ENCODE peak calls at places on chromosomes 5 and 9, in eight cellular contexts. V is GM23338; A is H1; N is A549; D is aorta; M is small intestine; W is CD8-positive, alpha-beta T cell; S is RWPE1. P is an unnamed sample.

GRCh38 chr5:174371600-174372094 is 326.1 kb downstream of the NSG2 start:
- DNase-seq in V (no peak), A (no peak), N (peak; percentile 28), D (no peak), M (no peak), W (no peak), S (no peak), P (no peak)

GRCh38 chr5:79074641-79075040 is 5.1 kb downstream of the BHMT2 start:
- DNase-seq in V (no peak), A (no peak), N (peak; percentile 6), D (no peak), M (no peak), W (no peak), S (peak; percentile 59), P (no peak)

GRCh38 chr9:708182-708555 is 133.3 kb upstream of the DMRT1 start:
- DNase-seq in V (no peak), A (no peak), N (no peak), D (no peak), M (no peak), W (no peak), S (no peak), P (no peak)

GRCh38 chr9:79974806-79975422 is 403.1 kb downstream of the TLE4 start:
- DNase-seq in V (peak; percentile 68), A (no peak), N (no peak), D (no peak), M (peak; percentile 61), W (no peak), S (no peak), P (no peak)

GRCh38 chr5:95068303-95068702 is 216.6 kb downstream of the MCTP1 start:
- DNase-seq in V (no peak), A (no peak), N (no peak), D (no peak), M (no peak), W (no peak), S (no peak), P (no peak)

GRCh38 chr5:165119175-165119574 is 1613.8 kb downstream of the MAT2B start:
- DNase-seq in V (no peak), A (no peak), N (no peak), D (no peak), M (no peak), W (no peak), S (no peak), P (no peak)

GRCh38 chr5:150419630-150420270 is 7.0 kb upstream of the CD74 start:
- DNase-seq in V (no peak), A (no peak), N (no peak), D (peak; percentile 27), M (no peak), W (no peak), S (no peak), P (no peak)

GRCh38 chr9:136983611-136984314 is 970 bp downstream of the LCNL1 start:
- DNase-seq in V (no peak), A (no peak), N (no peak), D (no peak), M (no peak), W (no peak), S (no peak), P (peak; percentile 74)

GRCh38 chr9:125544988-125545651 is 161.9 kb downstream of the MAPKAP1 start:
- DNase-seq in V (no peak), A (no peak), N (no peak), D (peak; percentile 82), M (no peak), W (no peak), S (no peak), P (peak; percentile 64)

GRCh38 chr5:107619781-107620180 is 51.0 kb downstream of the EFNA5 start:
- DNase-seq in V (no peak), A (no peak), N (no peak), D (no peak), M (no peak), W (no peak), S (no peak), P (no peak)

GRCh38 chr5:136518814-136519213 is 153.5 kb upstream of the TRPC7 start:
- DNase-seq in V (no peak), A (no peak), N (no peak), D (no peak), M (no peak), W (no peak), S (peak; percentile 20), P (no peak)

GRCh38 chr9:104682642-104683041 is 11.7 kb upstream of the OR13D1 start:
- DNase-seq in V (peak; percentile 81), A (no peak), N (peak; percentile 68), D (no peak), M (peak; percentile 29), W (no peak), S (peak; percentile 48), P (no peak)

GRCh38 chr5:177233802-177234201 is 69.7 kb downstream of the RAB24 start:
- DNase-seq in V (no peak), A (no peak), N (no peak), D (no peak), M (no peak), W (no peak), S (no peak), P (no peak)

GRCh38 chr5:177233206-177233605 is 70.3 kb downstream of the RAB24 start:
- DNase-seq in V (no peak), A (no peak), N (no peak), D (no peak), M (no peak), W (no peak), S (no peak), P (no peak)

GRCh38 chr5:177232358-177232757 is 71.2 kb downstream of the RAB24 start:
- DNase-seq in V (no peak), A (no peak), N (no peak), D (no peak), M (no peak), W (no peak), S (no peak), P (no peak)

GRCh38 chr5:177232761-177233160 is 70.8 kb downstream of the RAB24 start:
- DNase-seq in V (no peak), A (no peak), N (no peak), D (no peak), M (no peak), W (no peak), S (no peak), P (no peak)

GRCh38 chr5:177234761-177235315 is 68.7 kb downstream of the RAB24 start:
- DNase-seq in V (no peak), A (no peak), N (no peak), D (no peak), M (no peak), W (no peak), S (no peak), P (no peak)
- H3K27ac ChIP-seq in V (peak overlapping the region; percentile 17), A (no peak overlapping the region), N (no peak overlapping the region), D (no peak overlapping the region), M (no peak overlapping the region), W (no peak overlapping the region), S (no peak overlapping the region), P (no peak overlapping the region)

DNA sequence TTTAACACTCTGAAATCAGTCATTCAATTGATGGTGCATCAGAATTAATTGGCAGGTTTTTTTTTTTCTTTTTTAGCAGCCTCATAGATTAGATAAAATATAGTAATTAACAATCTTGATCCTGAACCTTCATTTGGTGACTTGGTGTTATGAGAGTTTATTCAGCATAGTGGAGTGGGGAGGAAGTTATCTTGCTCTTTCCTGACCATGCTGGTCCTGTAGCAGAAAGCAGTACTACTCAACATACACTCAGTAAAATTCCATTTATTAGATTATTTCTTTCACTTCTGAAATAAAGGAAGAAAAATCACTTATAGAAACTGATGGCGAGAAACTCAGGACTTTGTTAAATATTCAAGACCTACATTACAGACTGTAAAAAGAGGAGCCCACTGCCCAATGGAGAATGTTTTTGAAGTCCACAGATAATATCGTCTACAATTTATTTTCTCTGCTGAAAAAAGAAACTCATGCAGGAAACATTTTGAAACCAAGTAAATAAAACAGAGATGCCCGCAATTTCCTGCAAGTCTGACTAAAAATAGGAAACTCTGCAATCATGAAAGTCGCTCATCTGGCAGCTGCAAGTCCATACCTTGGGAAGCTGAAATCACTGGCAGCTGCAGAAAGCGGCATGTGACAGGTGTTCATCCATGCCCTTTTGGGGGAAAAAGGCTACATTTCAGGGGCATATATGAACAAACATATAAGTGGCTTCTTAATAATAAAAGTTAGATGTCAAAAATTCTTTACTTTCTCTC is 233.2 kb upstream of the RFX3 start:
- DNase-seq in V (no peak), A (no peak), N (no peak), D (no peak), M (no peak), W (no peak), S (no peak), P (no peak)
- H3K27ac ChIP-seq in V (no peak overlapping the region), A (no peak overlapping the region), N (no peak overlapping the region), D (no peak overlapping the region), M (no peak overlapping the region), W (no peak overlapping the region), S (no peak overlapping the region), P (no peak overlapping the region)

GRCh38 chr5:17178316-17178715 is 39.1 kb upstream of the BASP1 start:
- DNase-seq in V (no peak), A (no peak), N (no peak), D (no peak), M (no peak), W (no peak), S (no peak), P (no peak)

GRCh38 chr5:17182966-17183365 is 34.5 kb upstream of the BASP1 start:
- DNase-seq in V (no peak), A (no peak), N (no peak), D (no peak), M (no peak), W (no peak), S (no peak), P (no peak)

GRCh38 chr5:17180957-17181723 is 36.3 kb upstream of the BASP1 start:
- DNase-seq in V (no peak), A (no peak), N (peak; percentile 95), D (no peak), M (peak; percentile 12), W (no peak), S (peak; percentile 73), P (no peak)

GRCh38 chr5:17182494-17182893 is 34.9 kb upstream of the BASP1 start:
- DNase-seq in V (no peak), A (no peak), N (no peak), D (no peak), M (no peak), W (no peak), S (no peak), P (no peak)

GRCh38 chr5:17180330-17180843 is 37.0 kb upstream of the BASP1 start:
- DNase-seq in V (no peak), A (no peak), N (no peak), D (no peak), M (no peak), W (no peak), S (no peak), P (no peak)
- H3K27ac ChIP-seq in V (no peak overlapping the region), A (no peak overlapping the region), N (peak overlapping the region; percentile 87), D (no peak overlapping the region), M (no peak overlapping the region), W (no peak overlapping the region), S (peak overlapping the region; percentile 2), P (no peak overlapping the region)

DNA sequence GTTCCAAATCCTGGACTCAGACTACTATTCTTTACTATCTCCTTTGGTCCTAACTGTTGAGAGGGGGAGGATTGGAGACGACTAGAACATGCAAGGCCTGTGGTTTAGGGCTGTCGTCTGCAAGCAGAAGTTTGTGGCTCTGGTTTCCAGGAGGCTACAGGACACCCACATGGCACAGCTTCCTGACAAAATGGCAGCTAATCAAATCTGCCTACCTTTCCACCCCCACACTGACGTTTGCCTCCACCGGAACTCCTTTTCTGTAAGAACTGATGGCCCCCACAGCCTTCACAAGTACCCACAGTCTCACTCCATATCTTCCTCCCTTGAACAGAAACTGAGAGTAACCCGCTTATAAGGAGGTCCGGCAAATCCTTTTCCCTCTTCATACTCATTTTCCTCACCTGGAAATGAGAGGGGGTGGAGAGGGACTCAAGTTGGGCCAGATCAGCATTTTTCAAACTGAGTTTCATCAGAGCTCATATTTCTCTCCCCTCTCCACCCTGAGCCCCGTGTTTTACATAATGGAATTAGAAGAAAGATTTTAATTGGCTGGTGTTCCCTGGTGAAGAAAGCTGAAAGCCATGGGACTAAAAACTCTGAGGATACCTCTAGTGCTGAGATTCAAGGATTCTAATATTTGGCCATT is 5.2 kb downstream of the SLC31A2 start:
- DNase-seq in V (no peak), A (no peak), N (no peak), D (no peak), M (peak; percentile 10), W (no peak), S (no peak), P (no peak)
- H3K27ac ChIP-seq in V (no peak overlapping the region), A (no peak overlapping the region), N (no peak overlapping the region), D (no peak overlapping the region), M (no peak overlapping the region), W (no peak overlapping the region), S (peak overlapping the region; percentile 19), P (peak overlapping the region; percentile 96)